ENCODE peak calls at places on chromosomes 7 and 10, in nine cellular contexts. One of them, this sample, is unnamed. For H3K27me3, the result is how much of the 10 kb centered on the place peaks cover.

GRCh38 chr10:87585565-87586514 is 73.8 kb upstream of the PAPSS2 start:
- DNase-seq in suprapubic skin: no peak
- DNase-seq in transverse colon: peak
- DNase-seq in stomach: peak
- DNase-seq in tibial nerve: no peak
- DNase-seq in upper lobe of left lung: peak
- DNase-seq in ovary: no peak
- DNase-seq in HepG2: peak
- DNase-seq in esophagus muscularis mucosa: no peak
- DNase-seq in this sample: no peak

GRCh38 chr10:24415455-24416169 is 206.7 kb downstream of the KIAA1217 start:
- DNase-seq in ovary: peak
- DNase-seq in transverse colon: peak
- DNase-seq in upper lobe of left lung: peak
- DNase-seq in esophagus muscularis mucosa: no peak
- DNase-seq in suprapubic skin: peak
- DNase-seq in tibial nerve: peak
- DNase-seq in stomach: peak
- DNase-seq in HepG2: no peak
- DNase-seq in this sample: peak

GRCh38 chr10:133309720-133310398 is 1.1 kb downstream of the ZNF511 start:
- DNase-seq in transverse colon: peak
- DNase-seq in suprapubic skin: no peak
- DNase-seq in ovary: peak
- DNase-seq in esophagus muscularis mucosa: no peak
- DNase-seq in tibial nerve: no peak
- DNase-seq in stomach: peak
- DNase-seq in HepG2: no peak
- DNase-seq in upper lobe of left lung: peak
- DNase-seq in this sample: no peak

GRCh38 chr7:155885162-155886160 is 73.2 kb upstream of the SHH start:
- DNase-seq in suprapubic skin: peak
- DNase-seq in upper lobe of left lung: no peak
- DNase-seq in ovary: no peak
- DNase-seq in esophagus muscularis mucosa: no peak
- DNase-seq in HepG2: no peak
- DNase-seq in tibial nerve: no peak
- DNase-seq in stomach: peak
- DNase-seq in transverse colon: no peak
- DNase-seq in this sample: peak

GRCh38 chr7:82443044-82443800 is at the start of gene CACNA2D1:
- DNase-seq in stomach: peak
- DNase-seq in HepG2: no peak
- DNase-seq in upper lobe of left lung: no peak
- DNase-seq in esophagus muscularis mucosa: no peak
- DNase-seq in tibial nerve: no peak
- DNase-seq in suprapubic skin: no peak
- DNase-seq in transverse colon: peak
- DNase-seq in ovary: peak
- DNase-seq in this sample: peak

GRCh38 chr7:26307226-26307625 is 15.6 kb downstream of the SNX10 start:
- DNase-seq in stomach: no peak
- DNase-seq in HepG2: no peak
- DNase-seq in esophagus muscularis mucosa: no peak
- DNase-seq in upper lobe of left lung: peak
- DNase-seq in tibial nerve: no peak
- DNase-seq in suprapubic skin: no peak
- DNase-seq in ovary: no peak
- DNase-seq in transverse colon: peak
- DNase-seq in this sample: no peak

GRCh38 chr7:45720989-45721388 is 146.8 kb downstream of the ADCY1 start:
- DNase-seq in transverse colon: no peak
- DNase-seq in HepG2: no peak
- DNase-seq in upper lobe of left lung: no peak
- DNase-seq in esophagus muscularis mucosa: no peak
- DNase-seq in suprapubic skin: no peak
- DNase-seq in ovary: no peak
- DNase-seq in tibial nerve: no peak
- DNase-seq in stomach: no peak
- DNase-seq in this sample: no peak

GRCh38 chr10:61688551-61689308 is 26.0 kb downstream of the CABCOCO1 start:
- DNase-seq in HepG2: no peak
- DNase-seq in suprapubic skin: no peak
- DNase-seq in ovary: no peak
- DNase-seq in tibial nerve: no peak
- DNase-seq in transverse colon: no peak
- DNase-seq in stomach: no peak
- DNase-seq in upper lobe of left lung: no peak
- DNase-seq in esophagus muscularis mucosa: no peak
- DNase-seq in this sample: no peak

GRCh38 chr10:69914373-69915268 is 112.9 kb downstream of the COL13A1 start:
- DNase-seq in transverse colon: peak
- DNase-seq in upper lobe of left lung: peak
- DNase-seq in tibial nerve: peak
- DNase-seq in esophagus muscularis mucosa: no peak
- DNase-seq in stomach: peak
- DNase-seq in suprapubic skin: no peak
- DNase-seq in ovary: peak
- DNase-seq in HepG2: peak
- DNase-seq in this sample: peak

GRCh38 chr7:88480266-88480665 is 173.6 kb upstream of the STEAP4 start:
- DNase-seq in tibial nerve: no peak
- DNase-seq in stomach: no peak
- DNase-seq in suprapubic skin: no peak
- DNase-seq in ovary: no peak
- DNase-seq in upper lobe of left lung: no peak
- DNase-seq in HepG2: no peak
- DNase-seq in transverse colon: no peak
- DNase-seq in esophagus muscularis mucosa: no peak
- DNase-seq in this sample: no peak

GRCh38 chr7:111855842-111856227 is 293.5 kb upstream of the IMMP2L start:
- DNase-seq in transverse colon: no peak
- DNase-seq in ovary: no peak
- DNase-seq in esophagus muscularis mucosa: peak
- DNase-seq in upper lobe of left lung: no peak
- DNase-seq in stomach: no peak
- DNase-seq in tibial nerve: no peak
- DNase-seq in suprapubic skin: no peak
- DNase-seq in HepG2: no peak
- DNase-seq in this sample: no peak

GRCh38 chr7:134367956-134368749 is 51.4 kb upstream of the SLC35B4 start:
- DNase-seq in HepG2: no peak
- DNase-seq in esophagus muscularis mucosa: no peak
- DNase-seq in stomach: no peak
- DNase-seq in tibial nerve: no peak
- DNase-seq in ovary: no peak
- DNase-seq in suprapubic skin: no peak
- DNase-seq in upper lobe of left lung: no peak
- DNase-seq in transverse colon: no peak
- DNase-seq in this sample: no peak

GRCh38 chr7:153934629-153935028 is 117.6 kb upstream of the DPP6 start:
- DNase-seq in esophagus muscularis mucosa: no peak
- DNase-seq in ovary: no peak
- DNase-seq in transverse colon: no peak
- DNase-seq in stomach: no peak
- DNase-seq in suprapubic skin: no peak
- DNase-seq in tibial nerve: no peak
- DNase-seq in HepG2: no peak
- DNase-seq in upper lobe of left lung: no peak
- DNase-seq in this sample: no peak

GRCh38 chr10:103463456-103463855 is 4.8 kb upstream of the CALHM1 start:
- DNase-seq in suprapubic skin: no peak
- DNase-seq in HepG2: no peak
- DNase-seq in tibial nerve: no peak
- DNase-seq in ovary: no peak
- DNase-seq in esophagus muscularis mucosa: no peak
- DNase-seq in stomach: no peak
- DNase-seq in transverse colon: no peak
- DNase-seq in upper lobe of left lung: no peak
- DNase-seq in this sample: no peak

GRCh38 chr7:130371059-130371458 is 9.2 kb upstream of the CPA1 start:
- DNase-seq in upper lobe of left lung: peak
- DNase-seq in tibial nerve: peak
- DNase-seq in HepG2: no peak
- DNase-seq in esophagus muscularis mucosa: no peak
- DNase-seq in transverse colon: peak
- DNase-seq in suprapubic skin: no peak
- DNase-seq in ovary: peak
- DNase-seq in stomach: peak
- DNase-seq in this sample: peak

GRCh38 chr7:95527033-95527775 is 41.5 kb downstream of the ASB4 start:
- DNase-seq in upper lobe of left lung: peak
- DNase-seq in ovary: no peak
- DNase-seq in stomach: no peak
- DNase-seq in HepG2: peak
- DNase-seq in suprapubic skin: no peak
- DNase-seq in transverse colon: peak
- DNase-seq in esophagus muscularis mucosa: no peak
- DNase-seq in tibial nerve: no peak
- DNase-seq in this sample: peak

GRCh38 chr7:78074713-78075112 is 276.1 kb downstream of the PHTF2 start:
- DNase-seq in ovary: no peak
- DNase-seq in esophagus muscularis mucosa: no peak
- DNase-seq in suprapubic skin: no peak
- DNase-seq in stomach: no peak
- DNase-seq in transverse colon: no peak
- DNase-seq in upper lobe of left lung: no peak
- DNase-seq in HepG2: no peak
- DNase-seq in tibial nerve: no peak
- DNase-seq in this sample: no peak
- H3K27me3 ChIP-seq in ovary: under half
- H3K27me3 ChIP-seq in esophagus muscularis mucosa: under half
- H3K27me3 ChIP-seq in suprapubic skin: under half
- H3K27me3 ChIP-seq in stomach: under half
- H3K27me3 ChIP-seq in transverse colon: under half
- H3K27me3 ChIP-seq in upper lobe of left lung: under half
- H3K27me3 ChIP-seq in HepG2: under half
- H3K27me3 ChIP-seq in tibial nerve: under half
- H3K27me3 ChIP-seq in this sample: under half

GRCh38 chr10:11742009-11742778 is at the start of gene ECHDC3:
- DNase-seq in transverse colon: peak
- DNase-seq in HepG2: no peak
- DNase-seq in esophagus muscularis mucosa: no peak
- DNase-seq in tibial nerve: no peak
- DNase-seq in upper lobe of left lung: peak
- DNase-seq in suprapubic skin: peak
- DNase-seq in stomach: peak
- DNase-seq in ovary: peak
- DNase-seq in this sample: no peak
- TF ChIP-seq EP300 in transverse colon: no peak
- TF ChIP-seq EP300 in HepG2: no peak
- TF ChIP-seq EP300 in esophagus muscularis mucosa: no peak
- TF ChIP-seq EP300 in tibial nerve: peak
- TF ChIP-seq EP300 in upper lobe of left lung: no peak
- TF ChIP-seq EP300 in suprapubic skin: no peak
- TF ChIP-seq EP300 in stomach: no peak
- TF ChIP-seq EP300 in ovary: no peak
- TF ChIP-seq EP300 in this sample: no peak

GRCh38 chr7:32071466-32072091 is 1.4 kb upstream of the PDE1C start:
- DNase-seq in tibial nerve: no peak
- DNase-seq in transverse colon: no peak
- DNase-seq in stomach: no peak
- DNase-seq in esophagus muscularis mucosa: no peak
- DNase-seq in upper lobe of left lung: no peak
- DNase-seq in suprapubic skin: no peak
- DNase-seq in ovary: no peak
- DNase-seq in HepG2: no peak
- DNase-seq in this sample: no peak
- H3K27me3 ChIP-seq in tibial nerve: under half
- H3K27me3 ChIP-seq in transverse colon: half or more
- H3K27me3 ChIP-seq in stomach: under half
- H3K27me3 ChIP-seq in esophagus muscularis mucosa: under half
- H3K27me3 ChIP-seq in upper lobe of left lung: under half
- H3K27me3 ChIP-seq in suprapubic skin: half or more
- H3K27me3 ChIP-seq in ovary: under half
- H3K27me3 ChIP-seq in HepG2: under half
- H3K27me3 ChIP-seq in this sample: under half

GRCh38 chr7:41188163-41189130 is 514.4 kb downstream of the INHBA start:
- DNase-seq in esophagus muscularis mucosa: no peak
- DNase-seq in suprapubic skin: no peak
- DNase-seq in tibial nerve: no peak
- DNase-seq in HepG2: no peak
- DNase-seq in stomach: no peak
- DNase-seq in ovary: no peak
- DNase-seq in transverse colon: no peak
- DNase-seq in upper lobe of left lung: no peak
- DNase-seq in this sample: no peak

GRCh38 chr7:41193738-41194287 is 509.1 kb downstream of the INHBA start:
- DNase-seq in transverse colon: no peak
- DNase-seq in ovary: no peak
- DNase-seq in upper lobe of left lung: no peak
- DNase-seq in HepG2: no peak
- DNase-seq in esophagus muscularis mucosa: no peak
- DNase-seq in stomach: no peak
- DNase-seq in tibial nerve: no peak
- DNase-seq in suprapubic skin: no peak
- DNase-seq in this sample: no peak

GRCh38 chr7:41189866-41190265 is 513.0 kb downstream of the INHBA start:
- DNase-seq in HepG2: no peak
- DNase-seq in suprapubic skin: no peak
- DNase-seq in transverse colon: no peak
- DNase-seq in ovary: no peak
- DNase-seq in esophagus muscularis mucosa: no peak
- DNase-seq in stomach: no peak
- DNase-seq in tibial nerve: no peak
- DNase-seq in upper lobe of left lung: no peak
- DNase-seq in this sample: no peak

GRCh38 chr7:41187322-41187721 is 515.6 kb downstream of the INHBA start:
- DNase-seq in transverse colon: no peak
- DNase-seq in upper lobe of left lung: no peak
- DNase-seq in suprapubic skin: no peak
- DNase-seq in tibial nerve: no peak
- DNase-seq in ovary: no peak
- DNase-seq in stomach: no peak
- DNase-seq in esophagus muscularis mucosa: no peak
- DNase-seq in HepG2: no peak
- DNase-seq in this sample: no peak

GRCh38 chr7:41190615-41191014 is 512.3 kb downstream of the INHBA start:
- DNase-seq in suprapubic skin: no peak
- DNase-seq in HepG2: no peak
- DNase-seq in tibial nerve: no peak
- DNase-seq in upper lobe of left lung: no peak
- DNase-seq in stomach: no peak
- DNase-seq in ovary: no peak
- DNase-seq in esophagus muscularis mucosa: no peak
- DNase-seq in transverse colon: no peak
- DNase-seq in this sample: no peak
- TF ChIP-seq EP300 in suprapubic skin: no peak
- TF ChIP-seq EP300 in HepG2: no peak
- TF ChIP-seq EP300 in tibial nerve: no peak
- TF ChIP-seq EP300 in upper lobe of left lung: no peak
- TF ChIP-seq EP300 in stomach: no peak
- TF ChIP-seq EP300 in ovary: no peak
- TF ChIP-seq EP300 in esophagus muscularis mucosa: no peak
- TF ChIP-seq EP300 in transverse colon: no peak
- TF ChIP-seq EP300 in this sample: no peak